ENCODE peak calls at places on chromosomes 12 and 14, in four cellular contexts. Y is breast epithelium, L is WTC11, G is endothelial cell. P is an unnamed sample.

GRCh38 chr12:45343269-45344051 is 127.6 kb downstream of the ANO6 start:
- DNase-seq in G (no peak), L (no peak), Y (no peak), P (peak)

GRCh38 chr12:81502912-81503695 is 256.0 kb downstream of the PPFIA2 start:
- DNase-seq in Y (no peak), G (no peak), L (no peak), P (no peak)

GRCh38 chr12:119115296-119115905 is 63.3 kb upstream of the HSPB8 start:
- DNase-seq in Y (no peak), G (peak), L (peak), P (peak)

GRCh38 chr12:8681129-8681902 is 16.5 kb upstream of the RIMKLB start:
- DNase-seq in Y (no peak), G (no peak), L (no peak), P (no peak)

GRCh38 chr14:72737560-72737943 is 156.3 kb downstream of the DPF3 start:
- DNase-seq in Y (no peak), L (no peak), G (no peak), P (no peak)

GRCh38 chr14:76067536-76067935 is 82.0 kb downstream of the IFT43 start:
- DNase-seq in Y (no peak), L (no peak), G (no peak), P (no peak)

GRCh38 chr12:130695061-130695460 is 21.0 kb downstream of the RIMBP2 start:
- DNase-seq in Y (no peak), L (no peak), G (no peak), P (no peak)

GRCh38 chr12:26831959-26832816 is 806 bp downstream of the ITPR2 start:
- DNase-seq in L (peak), Y (peak), G (peak), P (peak)

GRCh38 chr14:23301969-23302289 is 730 bp downstream of the PPP1R3E start:
- DNase-seq in G (no peak), L (no peak), Y (no peak), P (no peak)

GRCh38 chr12:3493225-3494049 is 2.4 kb downstream of the PRMT8 start:
- DNase-seq in Y (no peak), G (no peak), L (peak), P (peak)

GRCh38 chr12:119171266-119171665 is 7.5 kb upstream of the HSPB8 start:
- DNase-seq in Y (no peak), G (no peak), L (no peak), P (no peak)

DNA sequence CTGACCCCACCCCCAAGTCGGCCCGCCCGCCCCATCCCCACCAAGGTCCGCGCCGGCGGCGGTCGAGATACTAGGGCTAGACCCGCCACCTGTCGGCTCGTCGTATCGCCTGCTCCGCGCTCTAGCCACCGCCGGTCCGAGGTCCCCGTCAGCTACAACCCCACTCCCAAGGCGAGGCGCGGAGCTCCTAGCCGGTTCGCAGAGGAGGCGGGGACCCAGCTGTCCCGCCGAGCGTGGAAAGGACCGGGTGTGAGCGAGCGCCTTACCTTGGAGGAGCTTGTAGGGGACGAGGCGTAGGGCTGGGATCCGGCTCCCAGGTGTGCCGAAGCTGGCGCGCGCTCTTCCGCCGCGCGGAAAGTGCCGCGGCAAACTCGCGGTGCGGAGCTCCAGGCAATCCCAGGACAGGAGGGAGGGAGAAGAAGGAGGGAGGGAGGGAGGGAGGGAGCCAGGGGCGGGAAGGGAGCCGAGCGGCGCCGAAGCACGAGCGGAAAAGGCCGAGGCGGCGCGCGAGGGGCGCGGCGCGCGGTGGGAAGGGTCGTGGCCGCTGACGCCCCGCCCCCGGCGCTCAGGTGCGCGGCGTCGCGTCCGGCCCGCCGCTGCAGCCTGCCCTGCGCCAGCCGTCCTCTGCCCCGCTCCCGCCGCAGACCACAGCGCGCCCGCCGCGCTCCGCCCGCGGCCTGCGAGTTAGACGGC is at the start of gene PAWR:
- DNase-seq in G (peak), L (peak), Y (peak), P (peak)
- TF ChIP-seq CTCF in G (no peak), L (no peak), Y (no peak), P (no peak)

GRCh38 chr14:31529053-31529452 is 32.2 kb upstream of the NUBPL start:
- DNase-seq in G (no peak), Y (no peak), L (no peak), P (no peak)
- TF ChIP-seq CTCF in G (no peak), Y (no peak), L (no peak), P (no peak)

GRCh38 chr12:109209082-109209481 is 92.7 kb downstream of the ACACB start:
- DNase-seq in G (no peak), Y (no peak), L (no peak), P (no peak)
- TF ChIP-seq CTCF in G (no peak), Y (no peak), L (no peak), P (no peak)

GRCh38 chr14:68896132-68896531 is 83.0 kb downstream of the ACTN1 start:
- DNase-seq in G (no peak), L (peak), Y (no peak), P (no peak)
- TF ChIP-seq CTCF in G (peak), L (no peak), Y (no peak), P (no peak)